ENCODE peak calls at places on chromosomes 12 and 14, in six cellular contexts. N is GM23338, E is tibial artery, R is fibroblast of mammary gland, B is HepG2, C is Peyer's patch. Y is an unnamed sample.
A peak's percentile ranks its signal among the peaks of the same experiment; 100 is the strongest.

GRCh38 chr14:105200074-105200473 is 19.0 kb upstream of the NUDT14 start:
- DNase-seq in C (no peak), B (no peak), E (no peak), N (no peak), R (no peak), Y (no peak)

GRCh38 chr14:103130965-103131364 is 7.7 kb downstream of the TNFAIP2 start:
- DNase-seq in B (no peak), R (peak; percentile 85), C (peak; percentile 25), E (no peak), N (no peak), Y (no peak)

GRCh38 chr14:27427796-27428195 is 830.0 kb upstream of the NOVA1 start:
- DNase-seq in E (no peak), C (no peak), B (no peak), R (peak; percentile 79), N (no peak), Y (no peak)

GRCh38 chr12:27549801-27550652 is 26.0 kb downstream of the PPFIBP1 start:
- DNase-seq in B (peak; percentile 99), N (peak; percentile 62), E (peak; percentile 90), C (peak; percentile 65), R (peak; percentile 99), Y (no peak)

GRCh38 chr14:50726372-50727107 is 58.4 kb upstream of the SAV1 start:
- DNase-seq in B (no peak), C (no peak), E (no peak), N (no peak), R (peak; percentile 98), Y (no peak)

GRCh38 chr12:2845280-2845679 is 10.4 kb upstream of the NRIP2 start:
- DNase-seq in R (peak; percentile 69), B (no peak), E (peak; percentile 89), N (peak; percentile 58), C (no peak), Y (peak; percentile 37)

GRCh38 chr12:42156232-42156631 is 11.6 kb upstream of the GXYLT1 start:
- DNase-seq in E (no peak), R (no peak), N (no peak), B (no peak), C (no peak), Y (no peak)

GRCh38 chr14:71665157-71665556 is 267.1 kb upstream of the RGS6 start:
- DNase-seq in N (no peak), C (no peak), R (peak; percentile 92), B (no peak), E (no peak), Y (no peak)

GRCh38 chr12:27999970-28000369 is 27.4 kb upstream of the PTHLH start:
- DNase-seq in B (no peak), R (no peak), E (no peak), N (no peak), C (no peak), Y (no peak)

GRCh38 chr12:54824402-54824801 is 29.9 kb upstream of the MUCL1 start:
- DNase-seq in C (no peak), N (peak; percentile 17), B (no peak), E (no peak), R (no peak), Y (no peak)

GRCh38 chr12:123492290-123492689 is 34.4 kb downstream of the SNRNP35 start:
- DNase-seq in N (no peak), E (no peak), C (no peak), R (no peak), B (no peak), Y (no peak)

GRCh38 chr12:113766880-113767878 is 198.9 kb downstream of the RBM19 start:
- DNase-seq in R (peak; percentile 66), B (peak; percentile 49), E (no peak), C (no peak), N (peak; percentile 25), Y (peak; percentile 72)

GRCh38 chr14:83162351-83162929 is 1628.8 kb upstream of the SEL1L start:
- DNase-seq in E (no peak), C (no peak), B (no peak), N (no peak), R (no peak), Y (no peak)

GRCh38 chr12:11807453-11807852 is 158.0 kb downstream of the ETV6 start:
- DNase-seq in E (no peak), B (no peak), R (no peak), N (no peak), C (no peak), Y (no peak)

GRCh38 chr14:65783576-65783975 is 371.0 kb downstream of the FUT8 start:
- DNase-seq in B (no peak), C (no peak), N (no peak), R (peak; percentile 6), E (no peak), Y (no peak)

GRCh38 chr12:112855375-112855774 is 51.4 kb upstream of the OAS1 start:
- DNase-seq in B (peak; percentile 15), R (no peak), C (no peak), N (peak; percentile 80), E (no peak), Y (peak; percentile 60)

GRCh38 chr12:119911147-119911546 is 34.0 kb upstream of the CIT start:
- DNase-seq in N (no peak), B (no peak), R (peak; percentile 92), E (no peak), C (no peak), Y (no peak)

GRCh38 chr12:30913323-30913722 is 13.2 kb upstream of the TSPAN11 start:
- DNase-seq in R (no peak), N (no peak), E (no peak), C (no peak), B (no peak), Y (no peak)

GRCh38 chr14:75626857-75627256 is 33.8 kb downstream of the ERG28 start:
- DNase-seq in N (no peak), B (no peak), E (no peak), R (peak; percentile 53), C (no peak), Y (no peak)

GRCh38 chr12:108649668-108650067 is 16.0 kb upstream of the SELPLG start:
- DNase-seq in C (no peak), E (no peak), R (peak; percentile 91), N (no peak), B (no peak), Y (no peak)

GRCh38 chr12:124703852-124704251 is 136.4 kb upstream of the NCOR2 start:
- DNase-seq in B (peak; percentile 67), E (no peak), C (no peak), N (no peak), R (no peak), Y (no peak)

GRCh38 chr12:30501718-30502117 is 194.0 kb downstream of the IPO8 start:
- DNase-seq in R (no peak), B (no peak), N (no peak), E (no peak), C (no peak), Y (no peak)

GRCh38 chr12:132642846-132643835 is 24.6 kb downstream of the P2RX2 start:
- DNase-seq in B (no peak), R (no peak), C (no peak), E (peak; percentile 59), N (no peak), Y (no peak)

GRCh38 chr14:60512952-60513554 is 4.1 kb downstream of the SIX6 start:
- DNase-seq in B (no peak), R (no peak), C (no peak), N (peak; percentile 77), E (no peak), Y (peak; percentile 27)

GRCh38 chr14:106790189-106791036 is 1264.0 kb downstream of the TMEM121 start:
- DNase-seq in C (peak; percentile 88), N (peak; percentile 24), E (no peak), B (peak; percentile 47), R (no peak), Y (peak; percentile 2)

GRCh38 chr14:61585598-61586538 is 109.4 kb upstream of the HIF1A start:
- DNase-seq in E (peak; percentile 93), C (no peak), R (peak; percentile 88), N (no peak), B (no peak), Y (no peak)

GRCh38 chr14:23728791-23729190 is 92.6 kb downstream of the DHRS2 start:
- DNase-seq in C (no peak), R (no peak), B (no peak), N (no peak), E (no peak), Y (no peak)

GRCh38 chr12:13102481-13103195 is 829 bp downstream of the GSG1 start:
- DNase-seq in B (no peak), C (no peak), R (peak; percentile 55), E (no peak), N (no peak), Y (no peak)

GRCh38 chr12:954736-955135 is 5.2 kb upstream of the RAD52 start:
- DNase-seq in E (no peak), R (no peak), B (no peak), N (no peak), C (no peak), Y (no peak)

GRCh38 chr12:96770239-96770780 is 136.7 kb upstream of the NEDD1 start:
- DNase-seq in N (no peak), C (no peak), B (no peak), E (no peak), R (no peak), Y (no peak)

GRCh38 chr14:65015391-65015790 is 28.7 kb downstream of the FNTB start:
- DNase-seq in N (no peak), R (no peak), C (no peak), E (no peak), B (no peak), Y (no peak)

DNA sequence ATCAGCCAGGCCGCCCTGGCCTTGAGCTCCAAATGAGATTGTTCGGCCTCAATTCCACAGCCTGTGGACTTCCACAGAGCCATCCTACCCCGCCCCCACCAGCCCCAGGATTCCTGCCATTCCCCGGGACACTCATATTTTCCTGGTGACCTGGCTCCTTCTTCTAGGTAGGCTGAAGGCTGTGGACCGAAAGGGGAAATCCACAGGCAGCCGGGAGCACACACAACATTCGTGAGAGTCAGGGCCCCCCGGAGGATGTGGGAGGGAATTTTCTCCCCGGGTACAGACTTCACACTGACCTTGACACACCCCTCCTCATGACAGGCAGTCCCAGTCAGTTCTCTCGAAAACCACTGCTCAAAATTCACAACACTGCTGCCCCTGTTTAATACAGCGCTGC is 39.9 kb downstream of the RIN3 start:
- DNase-seq in C (peak; percentile 22), B (no peak), E (no peak), R (peak; percentile 32), N (peak; percentile 52), Y (no peak)
- TF ChIP-seq CTCF in C (no peak), B (peak; percentile 29), E (no peak), R (no peak), N (peak; percentile 53), Y (no peak)

DNA sequence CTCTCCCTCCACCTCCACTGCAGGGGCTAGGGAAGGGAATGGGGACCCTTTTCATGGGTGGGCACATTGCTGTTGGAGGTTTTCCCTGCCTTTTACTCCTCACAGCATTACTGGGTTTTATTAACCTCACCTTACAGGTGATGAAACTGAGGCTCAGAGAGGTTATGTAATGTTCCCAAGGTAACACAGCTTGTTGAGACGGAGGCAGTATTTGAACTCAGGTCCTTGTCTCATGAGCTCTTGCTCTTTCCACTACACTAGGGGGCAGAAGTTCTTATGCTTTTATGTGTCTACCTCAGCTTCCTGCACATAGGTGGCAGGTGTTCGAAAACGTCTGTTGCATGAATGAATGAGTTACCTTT is 11.7 kb downstream of the CISTR start:
- DNase-seq in B (no peak), C (no peak), E (peak; percentile 11), R (no peak), N (no peak), Y (no peak)
- H3K4me3 ChIP-seq in B (no peak overlapping the region), C (no peak overlapping the region), E (peak overlapping the region; percentile 43), R (no peak overlapping the region), N (peak overlapping the region; percentile 83), Y (peak overlapping the region; percentile 47)

GRCh38 chr12:71663561-71664410 is at the start of the genes THAP2 and ZFC3H1:
- DNase-seq in N (peak; percentile 100), C (peak; percentile 93), E (peak; percentile 97), R (peak; percentile 100), B (peak; percentile 99), Y (peak; percentile 98)
- TF ChIP-seq CTCF in N (peak; percentile 39), C (no peak), E (no peak), R (no peak), B (peak; percentile 74), Y (peak; percentile 42)

GRCh38 chr12:50458606-50459005 is 46.2 kb upstream of the DIP2B start:
- DNase-seq in B (no peak), C (no peak), N (no peak), R (no peak), E (no peak), Y (no peak)
- H3K4me3 ChIP-seq in B (no peak overlapping the region), C (no peak overlapping the region), N (no peak overlapping the region), R (no peak overlapping the region), E (no peak overlapping the region), Y (no peak overlapping the region)